ENCODE peak calls at places on chromosomes 2 and 18, in five cellular contexts. One of them, this sample, is unnamed.

GRCh38 chr2:122980672-122981071 is 1044.4 kb upstream of the CNTNAP5 start:
- DNase-seq in left cardiac atrium: no peak
- DNase-seq in NCI-H1105: peak
- DNase-seq in epithelial cell of prostate: no peak
- DNase-seq in T1000: no peak
- DNase-seq in this sample: no peak

GRCh38 chr18:61992923-61993322 is 100.1 kb upstream of the RNF152 start:
- DNase-seq in left cardiac atrium: no peak
- DNase-seq in NCI-H1105: no peak
- DNase-seq in epithelial cell of prostate: no peak
- DNase-seq in T1000: no peak
- DNase-seq in this sample: no peak

GRCh38 chr2:29562896-29563295 is 358.5 kb downstream of the ALK start:
- DNase-seq in left cardiac atrium: no peak
- DNase-seq in NCI-H1105: peak
- DNase-seq in epithelial cell of prostate: no peak
- DNase-seq in T1000: no peak
- DNase-seq in this sample: no peak

GRCh38 chr2:152648336-152648735 is 68.9 kb downstream of the PRPF40A start:
- DNase-seq in left cardiac atrium: no peak
- DNase-seq in NCI-H1105: no peak
- DNase-seq in epithelial cell of prostate: no peak
- DNase-seq in T1000: no peak
- DNase-seq in this sample: peak

GRCh38 chr2:37776487-37776886 is 105.0 kb upstream of the CDC42EP3 start:
- DNase-seq in left cardiac atrium: no peak
- DNase-seq in NCI-H1105: no peak
- DNase-seq in epithelial cell of prostate: no peak
- DNase-seq in T1000: peak
- DNase-seq in this sample: no peak

GRCh38 chr2:15189236-15189635 is 371.9 kb downstream of the NBAS start:
- DNase-seq in left cardiac atrium: no peak
- DNase-seq in NCI-H1105: no peak
- DNase-seq in epithelial cell of prostate: no peak
- DNase-seq in T1000: no peak
- DNase-seq in this sample: no peak

GRCh38 chr18:60130289-60130688 is 230.5 kb downstream of the PMAIP1 start:
- DNase-seq in left cardiac atrium: no peak
- DNase-seq in NCI-H1105: no peak
- DNase-seq in epithelial cell of prostate: no peak
- DNase-seq in T1000: no peak
- DNase-seq in this sample: no peak

GRCh38 chr2:158837645-158838044 is 42.5 kb downstream of the DAPL1 start:
- DNase-seq in left cardiac atrium: no peak
- DNase-seq in NCI-H1105: no peak
- DNase-seq in epithelial cell of prostate: no peak
- DNase-seq in T1000: no peak
- DNase-seq in this sample: no peak

GRCh38 chr2:83572400-83572799 is 886.7 kb downstream of the SUCLG1 start:
- DNase-seq in left cardiac atrium: no peak
- DNase-seq in NCI-H1105: no peak
- DNase-seq in epithelial cell of prostate: peak
- DNase-seq in T1000: no peak
- DNase-seq in this sample: no peak

GRCh38 chr2:70124983-70125480 is 37.8 kb downstream of the PCBP1 start:
- DNase-seq in left cardiac atrium: peak
- DNase-seq in NCI-H1105: peak
- DNase-seq in epithelial cell of prostate: no peak
- DNase-seq in T1000: no peak
- DNase-seq in this sample: peak

GRCh38 chr2:197777823-197778407 is 7.2 kb downstream of the BOLL start:
- DNase-seq in left cardiac atrium: no peak
- DNase-seq in NCI-H1105: no peak
- DNase-seq in epithelial cell of prostate: no peak
- DNase-seq in T1000: no peak
- DNase-seq in this sample: peak

GRCh38 chr2:196204991-196205766 is 33.8 kb upstream of the STK17B start:
- DNase-seq in left cardiac atrium: no peak
- DNase-seq in NCI-H1105: no peak
- DNase-seq in epithelial cell of prostate: no peak
- DNase-seq in T1000: no peak
- DNase-seq in this sample: no peak

GRCh38 chr2:30422437-30422805 is 24.6 kb upstream of the LCLAT1 start:
- DNase-seq in left cardiac atrium: peak
- DNase-seq in NCI-H1105: no peak
- DNase-seq in epithelial cell of prostate: no peak
- DNase-seq in T1000: no peak
- DNase-seq in this sample: no peak

GRCh38 chr18:79449551-79450288 is 54.0 kb downstream of the NFATC1 start:
- DNase-seq in left cardiac atrium: no peak
- DNase-seq in NCI-H1105: no peak
- DNase-seq in epithelial cell of prostate: no peak
- DNase-seq in T1000: no peak
- DNase-seq in this sample: no peak

GRCh38 chr2:33419548-33420255 is 56.7 kb upstream of the RASGRP3 start:
- DNase-seq in left cardiac atrium: no peak
- DNase-seq in NCI-H1105: no peak
- DNase-seq in epithelial cell of prostate: no peak
- DNase-seq in T1000: no peak
- DNase-seq in this sample: peak

GRCh38 chr2:138531913-138532312 is 30.3 kb downstream of the SPOPL start:
- DNase-seq in left cardiac atrium: no peak
- DNase-seq in NCI-H1105: no peak
- DNase-seq in epithelial cell of prostate: no peak
- DNase-seq in T1000: no peak
- DNase-seq in this sample: no peak

GRCh38 chr2:94956797-94957391 is 68.6 kb upstream of the MAL start:
- DNase-seq in left cardiac atrium: peak
- DNase-seq in NCI-H1105: peak
- DNase-seq in epithelial cell of prostate: no peak
- DNase-seq in T1000: no peak
- DNase-seq in this sample: peak

GRCh38 chr2:168622559-168622958 is 166.5 kb downstream of the CERS6 start:
- DNase-seq in left cardiac atrium: no peak
- DNase-seq in NCI-H1105: no peak
- DNase-seq in epithelial cell of prostate: no peak
- DNase-seq in T1000: no peak
- DNase-seq in this sample: no peak

GRCh38 chr18:32040936-32041335 is 22.3 kb downstream of the RNF125 start:
- DNase-seq in left cardiac atrium: no peak
- DNase-seq in NCI-H1105: no peak
- DNase-seq in epithelial cell of prostate: no peak
- DNase-seq in T1000: no peak
- DNase-seq in this sample: no peak

GRCh38 chr2:212328129-212328528 is 210.5 kb downstream of the ERBB4 start:
- DNase-seq in left cardiac atrium: no peak
- DNase-seq in NCI-H1105: no peak
- DNase-seq in epithelial cell of prostate: no peak
- DNase-seq in T1000: no peak
- DNase-seq in this sample: no peak

GRCh38 chr18:67969458-67969857 is 452.9 kb upstream of the DSEL start:
- DNase-seq in left cardiac atrium: no peak
- DNase-seq in NCI-H1105: no peak
- DNase-seq in epithelial cell of prostate: no peak
- DNase-seq in T1000: no peak
- DNase-seq in this sample: peak

GRCh38 chr2:234911271-234911670 is 40.5 kb upstream of the SH3BP4 start:
- DNase-seq in left cardiac atrium: no peak
- DNase-seq in NCI-H1105: no peak
- DNase-seq in epithelial cell of prostate: peak
- DNase-seq in T1000: peak
- DNase-seq in this sample: no peak

GRCh38 chr2:85409719-85410583 is at the start of gene CAPG:
- DNase-seq in left cardiac atrium: peak
- DNase-seq in NCI-H1105: no peak
- DNase-seq in epithelial cell of prostate: no peak
- DNase-seq in T1000: no peak
- DNase-seq in this sample: no peak

GRCh38 chr2:149175956-149176355 is 137.5 kb downstream of the LYPD6B start:
- DNase-seq in left cardiac atrium: no peak
- DNase-seq in NCI-H1105: no peak
- DNase-seq in epithelial cell of prostate: no peak
- DNase-seq in T1000: no peak
- DNase-seq in this sample: no peak

GRCh38 chr18:21453512-21453862 is 147.0 kb downstream of the ESCO1 start:
- DNase-seq in left cardiac atrium: no peak
- DNase-seq in NCI-H1105: no peak
- DNase-seq in epithelial cell of prostate: no peak
- DNase-seq in T1000: no peak
- DNase-seq in this sample: no peak

GRCh38 chr2:197024206-197024605 is 97.7 kb upstream of the PGAP1 start:
- DNase-seq in left cardiac atrium: no peak
- DNase-seq in NCI-H1105: no peak
- DNase-seq in epithelial cell of prostate: no peak
- DNase-seq in T1000: no peak
- DNase-seq in this sample: no peak

GRCh38 chr2:178280261-178280852 is 86.0 kb downstream of the OSBPL6 start:
- DNase-seq in left cardiac atrium: no peak
- DNase-seq in NCI-H1105: no peak
- DNase-seq in epithelial cell of prostate: no peak
- DNase-seq in T1000: no peak
- DNase-seq in this sample: peak

GRCh38 chr2:88880441-88880953 is 189.0 kb downstream of the RPIA start:
- DNase-seq in left cardiac atrium: no peak
- DNase-seq in NCI-H1105: peak
- DNase-seq in epithelial cell of prostate: no peak
- DNase-seq in T1000: peak
- DNase-seq in this sample: peak

GRCh38 chr2:54065411-54065810 is 50.0 kb upstream of the ACYP2 start:
- DNase-seq in left cardiac atrium: no peak
- DNase-seq in NCI-H1105: no peak
- DNase-seq in epithelial cell of prostate: peak
- DNase-seq in T1000: peak
- DNase-seq in this sample: no peak

GRCh38 chr2:147649963-147650362 is 194.9 kb upstream of the ACVR2A start:
- DNase-seq in left cardiac atrium: no peak
- DNase-seq in NCI-H1105: no peak
- DNase-seq in epithelial cell of prostate: no peak
- DNase-seq in T1000: no peak
- DNase-seq in this sample: no peak

GRCh38 chr2:108407864-108408729 is 30.3 kb downstream of the SULT1C4 start:
- DNase-seq in left cardiac atrium: no peak
- DNase-seq in NCI-H1105: no peak
- DNase-seq in epithelial cell of prostate: no peak
- DNase-seq in T1000: no peak
- DNase-seq in this sample: no peak

GRCh38 chr2:145258903-145259579 is 739.1 kb upstream of the ZEB2 start:
- DNase-seq in left cardiac atrium: no peak
- DNase-seq in NCI-H1105: no peak
- DNase-seq in epithelial cell of prostate: no peak
- DNase-seq in T1000: no peak
- DNase-seq in this sample: no peak

GRCh38 chr2:148876589-148877402 is 1.8 kb downstream of the KIF5C start:
- DNase-seq in left cardiac atrium: peak
- DNase-seq in NCI-H1105: peak
- DNase-seq in epithelial cell of prostate: no peak
- DNase-seq in T1000: no peak
- DNase-seq in this sample: peak

GRCh38 chr2:222862915-222863544 is 2.2 kb downstream of the ACSL3 start:
- DNase-seq in left cardiac atrium: no peak
- DNase-seq in NCI-H1105: no peak
- DNase-seq in epithelial cell of prostate: no peak
- DNase-seq in T1000: no peak
- DNase-seq in this sample: no peak

GRCh38 chr2:238107525-238108422 is 7.6 kb downstream of the ESPNL start:
- DNase-seq in left cardiac atrium: peak
- DNase-seq in NCI-H1105: no peak
- DNase-seq in epithelial cell of prostate: no peak
- DNase-seq in T1000: no peak
- DNase-seq in this sample: no peak

GRCh38 chr2:232315923-232316299 is 62.6 kb upstream of the ALPP start:
- DNase-seq in left cardiac atrium: no peak
- DNase-seq in NCI-H1105: no peak
- DNase-seq in epithelial cell of prostate: no peak
- DNase-seq in T1000: no peak
- DNase-seq in this sample: no peak

GRCh38 chr2:59589881-59590280 is 963.6 kb downstream of the BCL11A start:
- DNase-seq in left cardiac atrium: no peak
- DNase-seq in NCI-H1105: no peak
- DNase-seq in epithelial cell of prostate: no peak
- DNase-seq in T1000: no peak
- DNase-seq in this sample: no peak